ENCODE peak calls at places on chromosome 21, in seven cellular contexts. I is HFF-Myc, R is fibroblast of villous mesenchyme, M is NB4, N is IMR-90, P is Peyer's patch, Z is heart left ventricle. E is an unnamed sample.

GRCh38 chr21:44517175-44517899 is 22.7 kb downstream of the KRTAP10-1 start:
- DNase-seq in P (no peak), M (peak), R (no peak), Z (no peak), I (no peak), N (peak), E (peak)

GRCh38 chr21:44919913-44920693 is 596 bp downstream of the ITGB2 start:
- DNase-seq in N (no peak), Z (peak), I (no peak), R (no peak), P (no peak), M (peak), E (no peak)

GRCh38 chr21:33478858-33479678 is 706 bp downstream of the TMEM50B start:
- DNase-seq in I (no peak), R (peak), Z (peak), M (peak), N (peak), P (peak), E (peak)

GRCh38 chr21:43634618-43635017 is 24.7 kb downstream of the HSF2BP start:
- DNase-seq in P (no peak), R (no peak), I (no peak), Z (no peak), N (peak), M (no peak), E (peak)

GRCh38 chr21:45929477-45929876 is 52.1 kb upstream of the COL6A1 start:
- DNase-seq in N (no peak), I (no peak), P (no peak), R (no peak), Z (peak), M (no peak), E (no peak)

GRCh38 chr21:45406801-45407628 is 2.0 kb downstream of the COL18A1 start:
- DNase-seq in M (no peak), Z (peak), R (no peak), I (no peak), P (no peak), N (no peak), E (peak)

GRCh38 chr21:33196956-33197374 is 32.8 kb upstream of the IFNAR2 start:
- DNase-seq in M (peak), Z (peak), N (peak), R (peak), P (peak), I (peak), E (peak)

GRCh38 chr21:28224191-28224755 is 768.4 kb downstream of the LTN1 start:
- DNase-seq in M (no peak), I (no peak), R (peak), P (no peak), N (no peak), Z (no peak), E (no peak)

GRCh38 chr21:28795251-28795650 is 197.4 kb downstream of the LTN1 start:
- DNase-seq in R (no peak), P (no peak), M (no peak), N (no peak), I (no peak), Z (no peak), E (no peak)

GRCh38 chr21:43318841-43319781 is 107.8 kb downstream of the SIK1 start:
- DNase-seq in I (no peak), M (peak), P (peak), N (peak), Z (peak), R (peak), E (peak)

GRCh38 chr21:45072963-45073300 is 1.4 kb upstream of the ADARB1 start:
- DNase-seq in N (no peak), I (no peak), P (no peak), M (no peak), R (no peak), Z (no peak), E (no peak)

GRCh38 chr21:46354046-46354445 is 30.1 kb downstream of the PCNT start:
- DNase-seq in M (no peak), R (no peak), Z (no peak), I (no peak), N (no peak), P (no peak), E (no peak)

GRCh38 chr21:20451051-20451450 is 547.2 kb upstream of the NCAM2 start:
- DNase-seq in Z (no peak), R (peak), N (no peak), P (no peak), I (peak), M (no peak), E (peak)

GRCh38 chr21:37508341-37508740 is 141.8 kb downstream of the DYRK1A start:
- DNase-seq in N (no peak), R (no peak), Z (no peak), M (no peak), I (no peak), P (no peak), E (no peak)

GRCh38 chr21:17045214-17045835 is 467.5 kb upstream of the CXADR start:
- DNase-seq in M (peak), R (peak), Z (no peak), N (peak), I (peak), P (no peak), E (peak)

GRCh38 chr21:29677326-29677725 is 262.5 kb downstream of the GRIK1 start:
- DNase-seq in Z (no peak), I (no peak), P (no peak), M (no peak), R (no peak), N (no peak), E (no peak)

GRCh38 chr21:36320421-36321324 is 676 bp downstream of the MORC3 start:
- DNase-seq in I (no peak), R (peak), N (peak), M (peak), Z (peak), P (peak), E (peak)

GRCh38 chr21:45465611-45466329 is 60.8 kb downstream of the COL18A1 start:
- DNase-seq in Z (peak), P (no peak), N (no peak), M (no peak), I (no peak), R (no peak), E (no peak)

GRCh38 chr21:32520885-32521735 is 64.2 kb downstream of the TCP10L start:
- DNase-seq in Z (peak), M (peak), R (peak), P (peak), I (peak), N (peak), E (peak)

GRCh38 chr21:42650033-42650370 is 3.4 kb upstream of the PDE9A start:
- DNase-seq in Z (no peak), M (no peak), P (no peak), N (no peak), I (no peak), R (no peak), E (no peak)

GRCh38 chr21:44416193-44416592 is 39.1 kb upstream of the LRRC3 start:
- DNase-seq in I (no peak), Z (no peak), N (no peak), P (no peak), M (no peak), R (no peak), E (no peak)

GRCh38 chr21:45124596-45124995 is 50.2 kb downstream of the ADARB1 start:
- DNase-seq in M (no peak), R (no peak), N (no peak), Z (no peak), I (no peak), P (no peak), E (no peak)

DNA sequence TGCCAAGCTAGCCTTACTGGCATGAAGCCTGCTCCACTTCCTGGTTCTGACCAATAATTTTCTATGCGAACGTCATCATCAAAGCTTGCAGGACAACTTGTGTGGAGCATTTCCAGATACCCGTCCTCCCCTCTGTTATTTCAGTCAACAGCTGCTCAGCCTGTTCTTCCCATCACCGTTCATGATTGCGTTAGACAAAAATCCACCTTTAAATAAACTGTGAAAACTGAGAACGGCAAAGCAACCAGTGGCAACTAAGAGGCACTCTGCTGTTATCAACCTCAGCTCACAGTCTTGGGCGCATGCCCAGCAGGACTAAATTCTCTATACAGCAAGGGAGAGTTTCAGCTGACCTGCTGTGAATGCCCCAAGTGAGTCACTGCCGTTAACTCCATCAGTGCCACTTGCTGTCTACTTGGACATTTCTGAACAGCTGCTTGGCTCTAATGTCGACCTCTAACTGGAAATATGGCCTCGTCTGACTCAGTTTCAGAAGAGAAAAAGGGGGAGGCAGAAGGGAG is 207.4 kb upstream of the RUNX1 start:
- DNase-seq in N (peak), R (peak), M (no peak), P (peak), Z (peak), I (peak), E (peak)
- H3K4me3 ChIP-seq in N (no peak), R (no peak), M (no peak), P (no peak), Z (no peak), I (peak), E (peak)

DNA sequence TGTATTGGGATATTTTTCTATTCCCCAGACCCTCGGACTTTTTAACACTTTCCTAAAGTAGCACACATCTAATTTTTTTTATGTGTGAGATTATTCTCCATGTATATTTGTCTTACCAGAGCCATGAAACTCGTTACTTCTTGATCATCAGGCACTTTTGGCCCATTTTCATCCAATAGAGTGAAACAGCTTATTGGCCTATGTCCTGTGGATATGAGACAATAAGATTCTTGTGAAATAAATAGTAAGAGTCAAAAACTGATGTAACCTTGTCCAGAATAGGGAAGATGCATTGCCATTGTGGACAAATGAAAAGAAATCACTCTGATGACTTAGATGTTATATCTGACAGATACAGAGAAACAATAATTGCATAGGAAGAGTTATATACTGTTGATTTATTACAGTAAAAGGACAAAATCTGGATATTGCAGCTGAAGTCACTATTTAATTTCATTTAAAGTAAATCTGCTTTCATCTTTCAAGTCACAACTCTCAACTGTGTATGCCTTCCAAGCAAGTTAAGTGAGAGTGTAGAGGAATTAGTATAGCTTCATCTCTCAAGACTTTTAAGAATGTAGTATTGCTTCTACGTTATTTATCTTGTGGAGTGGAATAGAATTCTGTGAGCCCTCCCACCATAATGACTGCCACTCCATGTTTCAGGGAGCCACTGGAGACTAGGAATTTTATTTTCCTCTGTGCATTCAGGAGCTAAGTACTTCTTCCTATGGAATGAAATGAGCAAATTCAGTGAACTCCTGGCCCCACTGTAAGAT is 86.9 kb downstream of the ADAMTS1 start:
- DNase-seq in I (no peak), N (no peak), R (no peak), M (no peak), P (no peak), Z (no peak), E (no peak)
- TF ChIP-seq CTCF in I (no peak), N (no peak), R (no peak), M (no peak), P (no peak), Z (no peak), E (no peak)

GRCh38 chr21:15250384-15250783 is 185.6 kb upstream of the NRIP1 start:
- DNase-seq in Z (no peak), M (no peak), P (no peak), I (no peak), N (peak), R (no peak), E (peak)
- H3K4me3 ChIP-seq in Z (no peak), M (no peak), P (no peak), I (no peak), N (no peak), R (no peak), E (no peak)

GRCh38 chr21:38654580-38654979 is 151.1 kb upstream of the ETS2 start:
- DNase-seq in R (no peak), M (no peak), I (no peak), Z (no peak), N (no peak), P (no peak), E (no peak)
- TF ChIP-seq CTCF in R (no peak), M (no peak), I (no peak), Z (no peak), N (no peak), P (no peak), E (no peak)

GRCh38 chr21:41506526-41507520 is 1.1 kb downstream of the TMPRSS2 start:
- DNase-seq in R (no peak), P (no peak), M (no peak), Z (no peak), N (no peak), I (no peak), E (no peak)

GRCh38 chr21:41509733-41510132 is 1.8 kb upstream of the TMPRSS2 start:
- DNase-seq in N (no peak), M (no peak), Z (no peak), P (no peak), I (no peak), R (no peak), E (no peak)

GRCh38 chr21:41507521-41508414 is at the start of gene TMPRSS2:
- DNase-seq in M (no peak), P (no peak), I (no peak), R (no peak), N (no peak), Z (no peak), E (no peak)

GRCh38 chr21:41509206-41509496 is 1.2 kb upstream of the TMPRSS2 start:
- DNase-seq in M (no peak), R (no peak), N (no peak), I (no peak), Z (no peak), P (no peak), E (no peak)

DNA sequence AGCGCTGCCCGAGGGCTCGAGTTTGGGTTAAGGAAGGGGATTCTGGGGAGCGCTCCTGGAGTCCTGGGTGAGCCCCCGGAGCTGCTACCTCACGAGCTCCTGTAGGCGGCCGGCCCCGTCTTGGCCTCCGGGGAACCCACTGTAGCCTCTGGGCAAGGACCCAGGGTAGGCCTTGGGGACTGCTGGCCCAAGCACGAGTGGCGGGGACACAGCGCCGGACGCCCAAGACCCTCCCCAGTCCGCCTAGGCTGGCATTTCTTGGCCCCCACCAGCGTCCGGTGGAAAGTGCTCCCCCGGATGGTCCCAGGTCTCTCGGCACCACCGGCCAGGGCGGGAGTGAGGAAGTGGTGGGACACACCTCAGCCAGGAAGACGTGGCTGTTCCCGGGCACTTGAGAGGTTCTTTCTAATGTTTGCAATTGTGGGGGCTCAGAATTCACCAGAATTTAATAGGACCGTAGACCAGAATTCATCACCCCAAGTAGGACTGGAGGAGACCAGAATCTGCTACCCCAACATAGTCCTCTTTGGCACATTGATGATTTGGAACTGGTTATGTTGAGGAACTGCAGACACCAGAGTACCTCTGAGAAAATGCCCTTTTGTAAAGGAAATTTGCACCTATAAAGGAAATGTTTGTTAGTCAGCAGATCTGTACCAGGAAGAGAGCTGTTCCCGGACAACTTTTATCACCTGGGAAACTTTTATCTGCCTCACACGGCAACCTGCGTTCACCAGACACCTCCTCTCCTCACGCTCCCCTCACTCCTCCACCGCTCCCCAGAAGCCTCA is 652 bp upstream of the TMPRSS2 start:
- DNase-seq in P (no peak), N (no peak), I (no peak), Z (no peak), R (no peak), M (no peak), E (no peak)
- H3K4me3 ChIP-seq in P (peak), N (no peak), I (no peak), Z (peak), R (no peak), M (no peak), E (no peak)